ENCODE peak calls at places on chromosomes 13 and 19, in four cellular contexts. One of them, this sample, is unnamed.

GRCh38 chr13:37348916-37349653 is 243.6 kb upstream of the CSNK1A1L start:
- DNase-seq in right lobe of liver: no peak
- DNase-seq in CD8-positive, alpha-beta T cell: no peak
- DNase-seq in lung: no peak
- DNase-seq in this sample: no peak

GRCh38 chr13:26909515-26909914 is 148.9 kb upstream of the GPR12 start:
- DNase-seq in right lobe of liver: no peak
- DNase-seq in CD8-positive, alpha-beta T cell: no peak
- DNase-seq in lung: no peak
- DNase-seq in this sample: no peak

GRCh38 chr13:40974460-40975407 is 44.4 kb downstream of the ELF1 start:
- DNase-seq in right lobe of liver: no peak
- DNase-seq in CD8-positive, alpha-beta T cell: no peak
- DNase-seq in lung: no peak
- DNase-seq in this sample: peak; percentile 41

GRCh38 chr19:10105241-10106099 is 692 bp upstream of the PPAN start:
- DNase-seq in right lobe of liver: no peak
- DNase-seq in CD8-positive, alpha-beta T cell: peak; percentile 39
- DNase-seq in lung: no peak
- DNase-seq in this sample: no peak

GRCh38 chr19:29176981-29177754 is 35.8 kb downstream of the UQCRFS1 start:
- DNase-seq in right lobe of liver: no peak
- DNase-seq in CD8-positive, alpha-beta T cell: no peak
- DNase-seq in lung: no peak
- DNase-seq in this sample: no peak

GRCh38 chr13:37534181-37534580 is 64.4 kb downstream of the POSTN start:
- DNase-seq in right lobe of liver: no peak
- DNase-seq in CD8-positive, alpha-beta T cell: no peak
- DNase-seq in lung: no peak
- DNase-seq in this sample: no peak

GRCh38 chr13:92460479-92460878 is 766.1 kb upstream of the GPC6 start:
- DNase-seq in right lobe of liver: no peak
- DNase-seq in CD8-positive, alpha-beta T cell: no peak
- DNase-seq in lung: no peak
- DNase-seq in this sample: no peak

GRCh38 chr13:97883356-97883755 is 70.1 kb upstream of the IPO5 start:
- DNase-seq in right lobe of liver: no peak
- DNase-seq in CD8-positive, alpha-beta T cell: no peak
- DNase-seq in lung: no peak
- DNase-seq in this sample: no peak

GRCh38 chr19:21835810-21836444 is at the start of gene ZNF43:
- DNase-seq in right lobe of liver: peak; percentile 91
- DNase-seq in CD8-positive, alpha-beta T cell: peak; percentile 89
- DNase-seq in lung: peak; percentile 97
- DNase-seq in this sample: peak; percentile 64

GRCh38 chr13:96036515-96036914 is 16.7 kb downstream of the UGGT2 start:
- DNase-seq in right lobe of liver: no peak
- DNase-seq in CD8-positive, alpha-beta T cell: no peak
- DNase-seq in lung: no peak
- DNase-seq in this sample: no peak

GRCh38 chr19:37333457-37333856 is 37.4 kb upstream of the ZNF527 start:
- DNase-seq in right lobe of liver: no peak
- DNase-seq in CD8-positive, alpha-beta T cell: no peak
- DNase-seq in lung: no peak
- DNase-seq in this sample: no peak

GRCh38 chr13:91346848-91347211 is 657 bp upstream of the MIR17HG start:
- DNase-seq in right lobe of liver: peak; percentile 26
- DNase-seq in CD8-positive, alpha-beta T cell: peak; percentile 19
- DNase-seq in lung: no peak
- DNase-seq in this sample: no peak

GRCh38 chr19:55690109-55690768 is 15.2 kb downstream of the EPN1 start:
- DNase-seq in right lobe of liver: peak; percentile 22
- DNase-seq in CD8-positive, alpha-beta T cell: no peak
- DNase-seq in lung: no peak
- DNase-seq in this sample: no peak

GRCh38 chr13:88919970-88920628 is 1248.9 kb downstream of the SLITRK5 start:
- DNase-seq in right lobe of liver: no peak
- DNase-seq in CD8-positive, alpha-beta T cell: no peak
- DNase-seq in lung: no peak
- DNase-seq in this sample: no peak

GRCh38 chr19:48900477-48901452 is 653 bp downstream of the NUCB1 start:
- DNase-seq in right lobe of liver: no peak
- DNase-seq in CD8-positive, alpha-beta T cell: no peak
- DNase-seq in lung: no peak
- DNase-seq in this sample: no peak

GRCh38 chr19:49058592-49058991 is 1.0 kb upstream of the CGB7 start:
- DNase-seq in right lobe of liver: no peak
- DNase-seq in CD8-positive, alpha-beta T cell: no peak
- DNase-seq in lung: no peak
- DNase-seq in this sample: no peak

GRCh38 chr13:72808917-72809500 is 27.1 kb downstream of the PIBF1 start:
- DNase-seq in right lobe of liver: no peak
- DNase-seq in CD8-positive, alpha-beta T cell: no peak
- DNase-seq in lung: no peak
- DNase-seq in this sample: no peak

GRCh38 chr19:33133438-33134031 is 1.6 kb downstream of the WDR88 start:
- DNase-seq in right lobe of liver: no peak
- DNase-seq in CD8-positive, alpha-beta T cell: no peak
- DNase-seq in lung: no peak
- DNase-seq in this sample: no peak

GRCh38 chr13:110396913-110397379 is 89.9 kb downstream of the COL4A2 start:
- DNase-seq in right lobe of liver: peak; percentile 70
- DNase-seq in CD8-positive, alpha-beta T cell: no peak
- DNase-seq in lung: peak; percentile 75
- DNase-seq in this sample: peak; percentile 90

GRCh38 chr19:35642312-35642711 is 767 bp downstream of the ETV2 start:
- DNase-seq in right lobe of liver: no peak
- DNase-seq in CD8-positive, alpha-beta T cell: no peak
- DNase-seq in lung: no peak
- DNase-seq in this sample: no peak

GRCh38 chr19:41407271-41407670 is 9.7 kb downstream of the BCKDHA start:
- DNase-seq in right lobe of liver: no peak
- DNase-seq in CD8-positive, alpha-beta T cell: no peak
- DNase-seq in lung: no peak
- DNase-seq in this sample: no peak

GRCh38 chr13:80528733-80529132 is 187.8 kb upstream of the SPRY2 start:
- DNase-seq in right lobe of liver: no peak
- DNase-seq in CD8-positive, alpha-beta T cell: no peak
- DNase-seq in lung: no peak
- DNase-seq in this sample: no peak

GRCh38 chr13:23965346-23965745 is 68.0 kb upstream of the C1QTNF9B start:
- DNase-seq in right lobe of liver: no peak
- DNase-seq in CD8-positive, alpha-beta T cell: no peak
- DNase-seq in lung: no peak
- DNase-seq in this sample: no peak

GRCh38 chr13:26051231-26052135 is at the start of gene SHISA2:
- DNase-seq in right lobe of liver: no peak
- DNase-seq in CD8-positive, alpha-beta T cell: no peak
- DNase-seq in lung: no peak
- DNase-seq in this sample: no peak

GRCh38 chr13:28401303-28402056 is 93.4 kb downstream of the FLT1 start:
- DNase-seq in right lobe of liver: no peak
- DNase-seq in CD8-positive, alpha-beta T cell: no peak
- DNase-seq in lung: no peak
- DNase-seq in this sample: no peak

GRCh38 chr19:16896913-16897571 is 8.2 kb downstream of the F2RL3 start:
- DNase-seq in right lobe of liver: peak; percentile 93
- DNase-seq in CD8-positive, alpha-beta T cell: peak; percentile 53
- DNase-seq in lung: peak; percentile 92
- DNase-seq in this sample: peak; percentile 48

DNA sequence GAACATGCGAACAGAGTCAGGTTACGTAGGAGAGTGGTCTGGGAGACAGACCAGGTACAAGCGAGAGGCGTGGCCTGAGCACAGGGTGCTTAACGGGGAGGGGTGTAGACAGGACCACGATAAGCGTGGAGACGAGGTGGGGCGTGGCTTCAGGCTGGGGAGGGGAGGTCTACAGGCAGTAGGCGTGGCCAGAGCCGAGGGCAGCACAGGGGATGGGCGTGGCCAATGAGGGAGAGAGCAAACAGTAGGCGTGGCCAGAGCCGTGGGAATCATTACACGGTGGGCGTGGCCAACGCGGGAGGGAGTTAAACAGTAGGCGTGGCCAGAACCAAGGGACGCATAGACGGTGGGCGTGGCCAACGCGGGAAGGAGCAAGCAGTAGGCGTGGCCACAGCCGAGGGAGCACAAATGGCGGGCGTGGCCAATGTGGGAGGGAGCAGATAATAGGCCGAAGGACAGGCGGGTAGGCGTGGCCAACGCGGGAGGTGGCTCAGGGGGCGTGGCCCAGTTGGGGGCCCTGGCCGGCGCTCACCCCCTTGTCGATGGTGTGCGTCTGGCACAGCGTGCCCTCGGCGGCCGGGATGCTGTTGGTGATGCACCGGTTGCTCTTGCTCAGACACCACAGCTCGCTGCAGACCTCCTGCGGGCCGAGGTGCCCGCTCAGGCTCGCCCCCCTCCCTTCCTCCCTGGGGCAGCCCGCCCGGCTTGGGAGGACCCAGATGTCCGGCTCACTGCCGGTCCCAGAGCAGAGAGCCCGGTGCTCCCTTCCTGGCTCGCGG is 15.2 kb upstream of the MYO1F start:
- DNase-seq in right lobe of liver: peak; percentile 92
- DNase-seq in CD8-positive, alpha-beta T cell: peak; percentile 91
- DNase-seq in lung: peak; percentile 88
- DNase-seq in this sample: no peak
- H3K4me3 ChIP-seq in right lobe of liver: peak overlapping the region; percentile 28
- H3K4me3 ChIP-seq in CD8-positive, alpha-beta T cell: peak overlapping the region; percentile 47
- H3K4me3 ChIP-seq in lung: no peak overlapping the region
- H3K4me3 ChIP-seq in this sample: peak overlapping the region; percentile 5

GRCh38 chr13:64154514-64154913 is 2738.9 kb upstream of the PCDH20 start:
- DNase-seq in right lobe of liver: no peak
- DNase-seq in CD8-positive, alpha-beta T cell: no peak
- DNase-seq in lung: no peak
- DNase-seq in this sample: no peak
- TF ChIP-seq CTCF in right lobe of liver: no peak
- TF ChIP-seq CTCF in CD8-positive, alpha-beta T cell: no peak
- TF ChIP-seq CTCF in lung: no peak
- TF ChIP-seq CTCF in this sample: peak; percentile 18

GRCh38 chr19:38713227-38713649 is 31.0 kb downstream of the CAPN12 start:
- DNase-seq in right lobe of liver: peak; percentile 68
- DNase-seq in CD8-positive, alpha-beta T cell: no peak
- DNase-seq in lung: no peak
- DNase-seq in this sample: no peak

GRCh38 chr19:38712161-38712748 is 32.0 kb downstream of the CAPN12 start:
- DNase-seq in right lobe of liver: no peak
- DNase-seq in CD8-positive, alpha-beta T cell: no peak
- DNase-seq in lung: no peak
- DNase-seq in this sample: no peak

GRCh38 chr19:38714354-38714778 is 29.9 kb downstream of the CAPN12 start:
- DNase-seq in right lobe of liver: peak; percentile 78
- DNase-seq in CD8-positive, alpha-beta T cell: no peak
- DNase-seq in lung: no peak
- DNase-seq in this sample: no peak

GRCh38 chr19:38715540-38715939 is 28.7 kb downstream of the CAPN12 start:
- DNase-seq in right lobe of liver: no peak
- DNase-seq in CD8-positive, alpha-beta T cell: no peak
- DNase-seq in lung: no peak
- DNase-seq in this sample: no peak

DNA sequence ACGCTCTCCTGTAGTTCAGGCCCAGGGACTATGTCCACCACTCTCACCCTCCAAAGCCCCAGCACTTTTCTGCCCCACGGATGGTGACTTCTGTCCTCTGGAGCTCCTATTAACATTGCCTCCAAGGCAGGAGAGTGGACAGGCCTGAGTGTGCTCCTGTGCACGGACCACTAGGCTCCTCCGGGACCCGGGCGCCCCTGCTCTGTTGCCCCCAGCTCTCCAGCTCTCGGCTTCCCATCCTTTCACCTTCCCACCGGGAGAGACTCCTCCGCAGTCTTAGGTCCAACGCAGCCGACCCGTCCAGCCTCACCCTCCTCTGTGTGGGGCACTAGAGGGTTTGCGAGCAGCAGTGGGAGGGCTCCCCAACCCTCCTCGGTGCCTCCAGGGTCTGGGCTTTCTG is 30.4 kb downstream of the CAPN12 start:
- DNase-seq in right lobe of liver: no peak
- DNase-seq in CD8-positive, alpha-beta T cell: no peak
- DNase-seq in lung: no peak
- DNase-seq in this sample: no peak
- H3K4me3 ChIP-seq in right lobe of liver: no peak overlapping the region
- H3K4me3 ChIP-seq in CD8-positive, alpha-beta T cell: no peak overlapping the region
- H3K4me3 ChIP-seq in lung: no peak overlapping the region
- H3K4me3 ChIP-seq in this sample: no peak overlapping the region

GRCh38 chr19:5534787-5535586 is 32.8 kb downstream of the TINCR start:
- DNase-seq in right lobe of liver: no peak
- DNase-seq in CD8-positive, alpha-beta T cell: no peak
- DNase-seq in lung: no peak
- DNase-seq in this sample: no peak
- TF ChIP-seq CTCF in right lobe of liver: peak; percentile 10
- TF ChIP-seq CTCF in CD8-positive, alpha-beta T cell: peak; percentile 27
- TF ChIP-seq CTCF in lung: no peak
- TF ChIP-seq CTCF in this sample: peak; percentile 61

GRCh38 chr13:52454825-52455676 is at the start of gene CKAP2:
- DNase-seq in right lobe of liver: peak; percentile 95
- DNase-seq in CD8-positive, alpha-beta T cell: peak; percentile 88
- DNase-seq in lung: peak; percentile 94
- DNase-seq in this sample: peak; percentile 68
- H3K4me3 ChIP-seq in right lobe of liver: peak within 1 kb of the TSS; percentile 65
- H3K4me3 ChIP-seq in CD8-positive, alpha-beta T cell: peak within 1 kb of the TSS; percentile 92
- H3K4me3 ChIP-seq in lung: peak within 1 kb of the TSS; percentile 75
- H3K4me3 ChIP-seq in this sample: peak within 1 kb of the TSS; percentile 91

DNA sequence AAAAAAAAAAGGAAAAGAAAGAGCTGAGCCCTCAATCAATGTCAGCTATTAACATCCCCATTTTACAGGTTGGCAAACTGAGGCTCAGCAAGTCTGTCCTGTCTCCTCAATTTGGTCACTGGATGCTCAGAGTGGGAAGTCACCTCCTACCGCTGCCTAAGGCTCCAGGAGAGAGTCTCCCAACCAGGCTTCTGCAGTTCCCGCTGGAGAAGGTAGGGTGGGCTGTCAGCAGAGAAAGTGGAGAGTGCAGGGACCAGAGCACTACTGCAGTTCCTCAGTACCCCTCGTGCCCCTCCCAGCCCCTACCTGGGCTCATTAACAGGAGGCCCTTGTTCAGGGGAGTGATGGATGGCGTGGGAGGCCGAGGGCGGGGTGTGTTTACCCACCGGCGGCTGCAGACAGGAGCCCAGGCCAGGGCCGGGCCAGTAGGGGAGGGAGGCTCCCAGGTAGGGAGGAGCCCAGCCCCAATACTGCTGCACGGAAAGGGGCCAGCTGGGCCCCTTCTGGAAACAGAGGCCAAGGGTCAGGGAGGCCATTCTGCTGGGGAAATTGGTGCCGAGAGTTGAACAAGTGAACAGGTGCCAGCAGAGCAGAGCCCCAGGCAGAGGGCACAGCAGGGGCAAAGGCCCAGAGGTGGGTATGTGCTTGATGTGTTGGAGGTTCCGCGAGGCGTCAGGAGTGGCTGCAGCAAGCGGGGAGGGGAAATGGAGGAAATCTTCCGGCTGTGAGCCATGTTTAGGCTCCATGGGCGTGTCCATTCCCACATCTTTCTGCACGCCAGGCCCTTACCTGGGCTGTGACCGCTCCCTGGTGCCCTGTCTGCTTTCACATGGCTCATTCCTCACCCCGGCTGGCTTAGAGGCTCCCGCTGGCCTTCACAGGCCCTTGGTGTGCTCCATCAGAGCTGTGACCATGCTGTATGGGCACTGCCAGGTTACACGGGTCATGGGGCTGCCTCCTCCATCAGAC is 7.6 kb upstream of the COMP start:
- DNase-seq in right lobe of liver: no peak
- DNase-seq in CD8-positive, alpha-beta T cell: no peak
- DNase-seq in lung: no peak
- DNase-seq in this sample: no peak
- TF ChIP-seq CTCF in right lobe of liver: no peak
- TF ChIP-seq CTCF in CD8-positive, alpha-beta T cell: no peak
- TF ChIP-seq CTCF in lung: no peak
- TF ChIP-seq CTCF in this sample: no peak